ENCODE peak calls at places on chromosomes 3 and 15, in ten cellular contexts. P, S, Q, T, G, H, Z, W, N and V are unnamed samples.

GRCh38 chr3:191269289-191270085 is 59.7 kb upstream of the CCDC50 start:
- DNase-seq in H (peak), N (no peak), T (no peak), P (no peak), Z (no peak), G (no peak), W (no peak), S (no peak), Q (no peak), V (no peak)

GRCh38 chr3:14374444-14374883 is 27.9 kb upstream of the SLC6A6 start:
- DNase-seq in H (no peak), W (no peak), S (no peak), Q (no peak), G (no peak), T (no peak), P (no peak), Z (no peak), N (no peak), V (no peak)

GRCh38 chr3:45205126-45205525 is 21.0 kb downstream of the TMEM158 start:
- DNase-seq in S (no peak), N (no peak), Z (no peak), Q (peak), W (no peak), G (no peak), H (no peak), P (no peak), T (no peak), V (no peak)

GRCh38 chr3:31614162-31614921 is 81.6 kb downstream of the STT3B start:
- DNase-seq in W (no peak), G (no peak), Q (peak), N (no peak), T (no peak), Z (no peak), P (no peak), H (no peak), S (peak), V (no peak)

GRCh38 chr3:170632780-170633179 is 46.9 kb upstream of the SLC7A14 start:
- DNase-seq in P (no peak), Q (no peak), S (peak), W (no peak), T (no peak), G (no peak), Z (no peak), H (peak), N (peak), V (peak)

GRCh38 chr3:9703736-9704342 is at the start of gene CPNE9:
- DNase-seq in S (no peak), G (no peak), W (no peak), Q (no peak), P (no peak), Z (no peak), H (no peak), N (no peak), T (no peak), V (peak)

GRCh38 chr15:95733931-95734330 is 596.6 kb upstream of the NR2F2 start:
- DNase-seq in N (no peak), H (no peak), G (no peak), S (no peak), Z (no peak), T (no peak), W (no peak), P (no peak), Q (no peak), V (no peak)

GRCh38 chr3:25505581-25505980 is 77.5 kb downstream of the RARB start:
- DNase-seq in G (no peak), Z (no peak), S (no peak), W (no peak), Q (no peak), H (no peak), N (no peak), T (no peak), P (no peak), V (no peak)

GRCh38 chr3:146334151-146334550 is 83.2 kb upstream of the PLSCR4 start:
- DNase-seq in Z (peak), G (no peak), H (no peak), W (no peak), T (no peak), Q (peak), P (no peak), N (no peak), S (no peak), V (no peak)

GRCh38 chr15:51062736-51063135 is 32.0 kb downstream of the TNFAIP8L3 start:
- DNase-seq in G (no peak), S (no peak), T (no peak), H (no peak), Z (no peak), W (no peak), Q (no peak), N (no peak), P (no peak), V (no peak)